ENCODE peak calls at places on chromosome 15, in five cellular contexts. J is fibroblast of lung, G is brain microvascular endothelial cell, N is body of pancreas, K is vagina. W is an unnamed sample.

GRCh38 chr15:67303490-67304363 is 49.1 kb downstream of the IQCH start:
- DNase-seq in J (peak), N (peak), G (peak), K (no peak), W (peak)

GRCh38 chr15:101675015-101675414 is 22.8 kb upstream of the TM2D3 start:
- DNase-seq in G (peak), N (no peak), J (peak), K (no peak), W (peak)

GRCh38 chr15:81312790-81313543 is 11.0 kb downstream of the STARD5 start:
- DNase-seq in N (peak), J (peak), K (no peak), G (peak), W (peak)

GRCh38 chr15:92079047-92079446 is 225.5 kb downstream of the SLCO3A1 start:
- DNase-seq in K (no peak), G (no peak), J (peak), N (no peak), W (peak)

GRCh38 chr15:35481992-35482391 is 64.0 kb downstream of the DPH6 start:
- DNase-seq in G (peak), J (peak), K (no peak), N (no peak), W (peak)

GRCh38 chr15:38486946-38487345 is 33.0 kb downstream of the FAM98B start:
- DNase-seq in K (no peak), J (no peak), N (no peak), G (no peak), W (no peak)

GRCh38 chr15:54304321-54304720 is 326.1 kb downstream of the UNC13C start:
- DNase-seq in N (no peak), K (no peak), G (peak), J (no peak), W (no peak)

GRCh38 chr15:38490231-38490630 is 36.3 kb downstream of the FAM98B start:
- DNase-seq in J (peak), N (no peak), G (peak), K (no peak), W (no peak)

GRCh38 chr15:68646156-68646555 is 67.4 kb downstream of the CORO2B start:
- DNase-seq in J (no peak), G (no peak), N (no peak), K (no peak), W (no peak)

GRCh38 chr15:34366271-34367043 is 539 bp downstream of the LPCAT4 start:
- DNase-seq in J (peak), G (no peak), N (peak), K (no peak), W (peak)

GRCh38 chr15:34365836-34366235 is 1.2 kb downstream of the LPCAT4 start:
- DNase-seq in J (no peak), N (no peak), K (no peak), G (no peak), W (no peak)

GRCh38 chr15:34364041-34364440 is 3.0 kb downstream of the LPCAT4 start:
- DNase-seq in G (no peak), J (no peak), N (no peak), K (no peak), W (no peak)

GRCh38 chr15:34367128-34368081 is at the start of gene LPCAT4:
- DNase-seq in K (no peak), N (peak), J (peak), G (peak), W (peak)

DNA sequence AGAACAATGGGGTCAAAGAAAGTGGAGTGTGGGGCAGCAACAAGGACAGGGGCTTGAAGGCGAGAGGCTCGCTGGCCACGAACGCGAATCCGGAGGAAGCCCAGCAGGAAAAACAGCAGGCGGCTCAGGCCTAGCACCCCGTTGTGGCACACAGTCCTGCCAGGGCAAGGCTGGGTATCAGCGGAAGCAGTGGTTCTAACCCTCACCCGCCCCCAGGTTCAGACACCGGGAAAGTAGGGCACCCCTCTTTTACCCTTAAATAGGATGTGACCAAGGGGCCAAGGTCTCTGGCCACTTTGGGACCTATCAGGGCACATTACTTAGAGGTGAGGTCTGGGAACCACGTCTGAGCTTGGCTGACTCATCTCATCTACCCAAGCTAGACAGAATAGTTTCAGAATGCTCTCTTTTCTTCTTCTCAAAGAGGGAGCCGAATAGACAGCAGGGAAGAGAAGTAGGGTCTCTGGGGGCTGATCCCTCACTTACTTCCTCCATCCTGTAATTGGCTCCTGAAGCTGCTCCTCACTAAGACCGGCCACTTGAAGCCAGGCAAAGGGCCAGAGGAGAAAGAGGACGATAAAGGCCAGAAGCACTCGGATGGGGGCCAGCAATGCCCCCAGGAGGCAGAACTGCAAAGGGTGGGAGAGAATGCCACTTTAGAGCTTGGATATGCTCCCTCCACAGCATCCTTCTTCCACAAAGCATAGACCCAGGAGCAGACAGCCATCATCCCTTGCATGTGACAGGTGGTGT is 1.7 kb downstream of the LPCAT4 start:
- DNase-seq in K (no peak), G (no peak), N (no peak), J (no peak), W (no peak)
- H3K4me3 ChIP-seq in K (peak), G (peak), N (no peak), J (no peak), W (peak)

DNA sequence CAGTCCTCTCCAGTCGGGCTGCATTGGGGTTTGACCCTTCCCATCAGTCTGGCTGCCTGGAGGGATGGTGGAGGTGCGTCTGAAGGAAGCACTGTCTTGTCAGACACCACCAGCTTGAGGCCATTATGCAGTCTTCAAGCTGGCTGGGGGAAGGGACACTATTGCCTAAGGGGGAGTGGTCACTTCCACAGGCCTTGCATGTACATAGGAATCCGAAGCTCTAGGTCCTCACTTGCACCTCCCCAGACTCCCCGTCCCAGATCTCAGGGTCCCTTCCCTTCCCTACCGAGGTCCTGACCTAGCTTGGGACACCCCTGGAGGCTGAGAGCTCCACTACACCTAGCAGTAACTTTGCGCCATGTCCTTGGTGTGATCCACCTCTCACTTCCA is 48.6 kb upstream of the KLF13 start:
- DNase-seq in J (no peak), G (no peak), N (no peak), K (peak), W (no peak)
- TF ChIP-seq CTCF in J (no peak), G (no peak), N (no peak), K (no peak), W (no peak)

DNA sequence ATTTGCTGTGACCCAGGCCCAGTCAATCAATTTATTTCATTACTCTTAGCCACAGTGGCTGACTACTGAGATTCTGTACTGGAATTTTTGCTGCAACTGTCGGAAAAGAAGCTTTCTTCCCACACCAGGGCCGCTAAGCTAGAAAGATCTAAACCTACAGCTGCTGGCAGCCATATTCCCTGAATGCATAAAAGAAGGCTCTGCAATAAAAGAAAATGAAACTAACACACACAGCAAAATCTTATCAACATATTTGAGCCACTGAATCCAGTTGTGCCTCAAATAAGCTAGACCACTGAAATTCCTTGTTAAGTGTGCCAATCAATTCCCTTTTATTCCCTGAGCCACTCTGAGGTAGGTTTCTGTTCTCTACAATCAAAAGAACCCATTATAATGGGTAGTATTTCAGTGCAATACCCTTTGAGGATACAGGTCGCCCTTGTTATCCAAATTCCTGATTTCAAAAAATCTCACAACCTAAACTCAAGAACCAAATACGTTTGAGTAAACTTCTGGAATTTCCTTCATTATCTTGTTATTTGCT is 60.3 kb downstream of the MYO9A start:
- DNase-seq in J (no peak), K (no peak), G (no peak), N (no peak), W (no peak)
- H3K4me3 ChIP-seq in J (no peak), K (no peak), G (peak), N (no peak), W (no peak)

GRCh38 chr15:57635300-57635944 is 43.7 kb downstream of the MYZAP start:
- DNase-seq in K (no peak), N (peak), J (no peak), G (no peak), W (no peak)
- TF ChIP-seq CTCF in K (no peak), N (peak), J (no peak), G (peak), W (no peak)

GRCh38 chr15:48333553-48333952 is 2.3 kb downstream of the DUT start:
- DNase-seq in N (no peak), J (no peak), G (no peak), K (no peak), W (no peak)
- H3K4me3 ChIP-seq in N (no peak), J (peak), G (no peak), K (no peak), W (peak)

DNA sequence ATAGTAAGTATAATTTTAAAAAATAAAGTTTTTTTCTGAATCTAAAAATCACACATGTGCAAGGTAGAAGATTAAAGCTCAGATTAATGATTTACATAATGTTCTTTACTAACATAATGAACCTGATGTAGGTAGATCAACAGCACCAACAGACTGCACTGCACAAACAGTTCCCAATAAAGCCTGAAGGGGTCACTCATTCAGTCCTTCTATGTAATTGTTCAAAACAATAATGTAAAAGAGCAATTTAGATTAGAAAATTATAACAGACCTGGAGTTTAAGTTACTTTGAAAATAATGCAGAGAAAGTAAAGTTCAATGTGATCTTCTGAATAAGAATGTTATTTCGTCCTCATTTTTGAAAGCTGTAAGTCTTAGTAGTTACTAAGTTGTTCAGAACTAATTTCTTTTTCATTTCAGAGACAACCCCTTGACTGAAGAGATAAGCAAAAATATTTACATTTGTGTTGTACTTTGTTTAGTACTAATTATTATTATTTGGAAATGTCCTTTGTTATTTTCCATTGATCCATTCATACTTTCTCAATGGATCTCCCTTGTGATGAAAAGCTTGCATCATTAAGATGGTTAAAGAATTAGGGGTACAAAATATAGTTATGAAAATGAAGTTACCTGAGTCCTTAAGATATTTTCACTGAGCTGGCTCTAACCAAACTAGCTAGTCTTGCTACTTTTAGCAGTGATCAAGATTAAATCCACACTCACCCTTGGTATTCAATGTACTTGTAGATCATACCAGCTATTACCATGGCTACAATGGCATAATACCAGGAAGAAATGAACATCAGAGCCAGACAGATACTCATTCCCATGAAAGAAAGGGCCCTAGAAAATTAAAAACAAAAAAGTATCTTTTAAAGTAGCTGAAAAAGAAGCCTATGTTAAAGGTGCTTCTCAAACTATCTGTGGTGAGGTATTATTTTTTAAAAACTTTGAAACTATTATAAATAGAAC is 16.8 kb downstream of the EMC4 start:
- DNase-seq in J (peak), K (no peak), G (peak), N (peak), W (peak)
- TF ChIP-seq CTCF in J (peak), K (no peak), G (peak), N (peak), W (peak)

DNA sequence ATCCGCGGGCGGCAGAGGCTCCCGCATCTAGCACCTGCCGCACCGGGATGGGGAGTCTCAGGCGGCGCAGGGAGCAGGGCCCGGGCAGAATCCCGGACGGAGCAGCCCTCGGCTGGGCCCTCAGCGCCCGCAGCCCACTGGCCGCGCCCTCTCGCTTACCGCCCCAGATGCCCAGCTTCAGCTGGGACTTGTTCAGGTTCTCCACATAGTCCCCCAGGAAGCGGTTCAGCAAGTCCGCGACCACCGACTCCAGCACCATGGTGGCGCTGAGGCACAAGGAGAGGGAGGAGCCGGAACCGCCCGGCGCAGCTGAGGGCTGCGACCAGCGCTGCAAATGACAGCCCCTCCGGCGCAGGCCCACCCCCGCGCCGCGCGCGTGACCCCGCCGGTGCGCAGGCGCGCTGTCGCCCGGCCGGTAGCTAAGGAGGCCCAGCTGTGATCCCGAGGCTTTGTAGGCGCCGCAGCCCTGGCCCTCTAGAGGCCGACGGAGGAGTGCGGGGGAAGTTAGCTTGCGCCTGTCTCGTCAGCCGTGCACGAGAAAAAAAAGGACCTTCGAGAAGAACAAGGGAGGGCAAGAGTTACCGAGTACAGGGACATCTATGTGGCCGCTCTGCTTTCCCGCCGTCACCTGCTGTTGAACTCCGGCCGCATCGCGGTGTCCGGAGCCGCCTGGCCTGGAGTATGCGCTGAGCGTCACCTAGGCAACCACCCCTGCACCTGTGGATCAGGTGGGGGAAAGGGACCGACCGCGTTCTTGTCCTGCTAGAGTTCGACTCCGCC is at the start of gene VPS13C:
- DNase-seq in K (no peak), G (peak), N (peak), J (peak), W (peak)
- H3K4me3 ChIP-seq in K (peak), G (peak), N (peak), J (peak), W (peak)

GRCh38 chr15:94701281-94701985 is 470.1 kb downstream of the MCTP2 start:
- DNase-seq in G (no peak), N (no peak), J (no peak), K (no peak), W (no peak)
- TF ChIP-seq CTCF in G (no peak), N (no peak), J (no peak), K (no peak), W (no peak)

GRCh38 chr15:45187894-45188830 is at the start of gene SHF:
- DNase-seq in N (peak), K (no peak), G (no peak), J (peak), W (no peak)

GRCh38 chr15:45187578-45187893 is 230 bp downstream of the SHF start:
- DNase-seq in J (no peak), N (no peak), K (no peak), G (no peak), W (no peak)

GRCh38 chr15:45185069-45185779 is 2.5 kb downstream of the SHF start:
- DNase-seq in K (no peak), J (no peak), G (no peak), N (no peak), W (no peak)

GRCh38 chr15:45185903-45186770 is 1.6 kb downstream of the SHF start:
- DNase-seq in N (no peak), J (no peak), K (no peak), G (no peak), W (no peak)

DNA sequence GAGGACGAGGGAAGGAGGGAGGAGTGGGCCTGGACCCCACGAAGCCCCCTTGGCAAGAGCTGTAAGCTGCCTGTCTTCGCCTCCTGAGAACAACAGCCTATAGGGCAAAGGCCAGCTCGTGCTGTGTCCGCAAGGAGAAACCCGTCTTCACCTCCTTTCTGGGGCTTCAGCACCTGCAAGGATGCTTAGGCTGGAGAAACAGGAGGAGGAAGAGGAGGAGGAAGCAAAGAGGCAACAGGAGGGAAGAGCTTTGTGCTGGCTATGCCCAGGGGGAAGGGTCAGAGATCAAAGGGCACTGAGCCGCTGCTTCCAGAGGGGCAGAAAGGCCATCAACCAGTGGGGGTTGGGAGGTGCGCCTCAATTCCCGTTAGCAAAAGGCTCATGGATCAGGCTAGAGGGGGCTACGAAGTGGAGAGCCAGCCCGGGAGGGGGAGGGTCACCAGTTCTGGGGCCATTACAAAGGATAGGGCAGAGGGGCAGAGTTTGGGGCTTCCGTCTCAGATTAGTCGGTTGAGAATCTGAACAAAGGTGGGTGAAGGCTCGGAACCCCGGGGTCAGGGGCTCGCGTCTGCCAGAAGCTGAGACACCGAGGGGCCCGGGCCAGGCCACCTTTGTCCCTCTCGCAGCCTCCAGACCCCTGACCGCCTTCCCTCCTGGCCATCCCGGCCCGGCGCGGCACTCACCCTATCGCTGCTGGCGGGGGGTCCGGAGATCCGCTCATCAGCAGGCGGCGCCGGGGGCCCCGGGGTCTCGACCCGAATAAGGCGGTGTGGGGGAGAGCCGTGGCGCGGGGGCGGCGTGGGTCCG is 792 bp downstream of the SHF start:
- DNase-seq in K (no peak), J (no peak), N (no peak), G (no peak), W (no peak)
- H3K4me3 ChIP-seq in K (peak), J (no peak), N (no peak), G (peak), W (peak)

DNA sequence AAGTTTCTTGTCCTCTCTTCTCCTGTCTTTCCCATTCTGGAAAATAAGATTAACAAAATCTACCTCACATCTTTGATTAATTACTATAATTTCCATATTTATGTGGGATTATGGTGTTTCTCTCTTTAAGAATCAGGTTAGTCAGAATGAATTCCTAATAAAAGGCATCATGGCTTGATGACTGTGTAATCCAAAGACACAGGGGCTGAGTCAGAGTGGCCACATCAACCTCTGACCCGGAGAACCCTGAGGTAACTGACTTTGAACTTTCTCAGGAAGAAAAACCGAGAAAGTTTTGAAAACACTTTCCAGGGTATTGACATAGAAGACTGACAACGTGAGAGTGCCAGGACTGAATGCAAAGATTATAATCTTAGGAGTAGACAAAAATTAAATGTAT is 170.3 kb upstream of the MCTP2 start:
- DNase-seq in N (no peak), J (no peak), G (no peak), K (no peak), W (peak)
- TF ChIP-seq CTCF in N (no peak), J (no peak), G (no peak), K (no peak), W (no peak)

W was measured in fibroblast of mammary gland.